ENCODE peak calls at places on chromosome 18, in eight cellular contexts. R, O, C, M, A, I, T and Y are unnamed samples.

GRCh38 chr18:54109131-54109683 is 115.3 kb downstream of the MBD2 start:
- DNase-seq in R (no peak), O (no peak), C (no peak), M (no peak), A (no peak), I (no peak), T (no peak), Y (no peak)

GRCh38 chr18:2572144-2572682 is 856 bp downstream of the NDC80 start:
- DNase-seq in R (no peak), O (no peak), C (peak; percentile 61), M (peak; percentile 5), A (no peak), I (no peak), T (no peak), Y (no peak)

GRCh38 chr18:26646897-26647296 is 98.5 kb upstream of the KCTD1 start:
- DNase-seq in R (no peak), O (no peak), C (peak; percentile 3), M (no peak), A (no peak), I (no peak), T (no peak), Y (no peak)

GRCh38 chr18:9683418-9684396 is 24.4 kb upstream of the RAB31 start:
- DNase-seq in R (no peak), O (no peak), C (peak; percentile 43), M (peak; percentile 87), A (no peak), I (no peak), T (no peak), Y (peak; percentile 24)

GRCh38 chr18:3595282-3596273 is 145.6 kb downstream of the TGIF1 start:
- DNase-seq in R (peak; percentile 39), O (no peak), C (peak; percentile 100), M (peak; percentile 76), A (no peak), I (no peak), T (no peak), Y (peak; percentile 22)

GRCh38 chr18:63924551-63924950 is 16.8 kb downstream of the SERPINB10 start:
- DNase-seq in R (no peak), O (no peak), C (no peak), M (no peak), A (no peak), I (no peak), T (no peak), Y (no peak)

GRCh38 chr18:3984163-3984757 is 470.8 kb downstream of the DLGAP1 start:
- DNase-seq in R (no peak), O (no peak), C (no peak), M (no peak), A (no peak), I (no peak), T (no peak), Y (no peak)

GRCh38 chr18:76005632-76006031 is 489.4 kb downstream of the ZNF516 start:
- DNase-seq in R (no peak), O (peak; percentile 35), C (no peak), M (no peak), A (no peak), I (peak; percentile 35), T (peak; percentile 19), Y (peak; percentile 63)

GRCh38 chr18:78501251-78501650 is 478.4 kb upstream of the SALL3 start:
- DNase-seq in R (no peak), O (no peak), C (no peak), M (no peak), A (no peak), I (no peak), T (no peak), Y (no peak)

GRCh38 chr18:59268127-59268721 is 5.0 kb downstream of the RAX start:
- DNase-seq in R (no peak), O (no peak), C (no peak), M (no peak), A (no peak), I (no peak), T (no peak), Y (no peak)

GRCh38 chr18:64119916-64120315 is 29.0 kb downstream of the LINC00305 start:
- DNase-seq in R (peak; percentile 4), O (peak; percentile 9), C (peak; percentile 41), M (no peak), A (no peak), I (no peak), T (no peak), Y (peak; percentile 8)

GRCh38 chr18:41767960-41768359 is 187.1 kb upstream of the PIK3C3 start:
- DNase-seq in R (no peak), O (peak; percentile 23), C (peak; percentile 9), M (peak; percentile 63), A (no peak), I (peak; percentile 34), T (no peak), Y (no peak)

GRCh38 chr18:57755473-57756067 is 47.5 kb downstream of the ATP8B1 start:
- DNase-seq in R (no peak), O (no peak), C (no peak), M (no peak), A (no peak), I (no peak), T (no peak), Y (peak; percentile 13)

GRCh38 chr18:27017901-27018500 is 152.5 kb upstream of the AQP4 start:
- DNase-seq in R (peak; percentile 24), O (no peak), C (peak; percentile 48), M (peak; percentile 25), A (no peak), I (no peak), T (no peak), Y (peak; percentile 35)

GRCh38 chr18:46452820-46453219 is 204.2 kb downstream of the LOXHD1 start:
- DNase-seq in R (no peak), O (peak; percentile 19), C (peak; percentile 82), M (no peak), A (no peak), I (no peak), T (no peak), Y (no peak)

GRCh38 chr18:26556573-26556972 is 8.2 kb upstream of the KCTD1 start:
- DNase-seq in R (no peak), O (no peak), C (no peak), M (no peak), A (no peak), I (no peak), T (no peak), Y (no peak)

GRCh38 chr18:61785588-61785987 is 107.2 kb downstream of the RNF152 start:
- DNase-seq in R (no peak), O (no peak), C (no peak), M (no peak), A (no peak), I (no peak), T (no peak), Y (no peak)

GRCh38 chr18:43982582-43982981 is 698.1 kb upstream of the SETBP1 start:
- DNase-seq in R (no peak), O (no peak), C (no peak), M (no peak), A (no peak), I (no peak), T (no peak), Y (no peak)

GRCh38 chr18:48161911-48162698 is 231.6 kb upstream of the SMAD2 start:
- DNase-seq in R (no peak), O (peak; percentile 94), C (no peak), M (peak; percentile 66), A (no peak), I (peak; percentile 24), T (peak; percentile 81), Y (peak; percentile 74)

GRCh38 chr18:42108071-42108470 is 153.0 kb downstream of the PIK3C3 start:
- DNase-seq in R (no peak), O (no peak), C (no peak), M (no peak), A (no peak), I (no peak), T (no peak), Y (no peak)

GRCh38 chr18:55038162-55038561 is 78.9 kb upstream of the CCDC68 start:
- DNase-seq in R (no peak), O (no peak), C (peak; percentile 30), M (no peak), A (no peak), I (no peak), T (no peak), Y (no peak)

GRCh38 chr18:5237083-5237722 is 40.1 kb upstream of the AKAIN1 start:
- DNase-seq in R (no peak), O (no peak), C (peak; percentile 63), M (no peak), A (no peak), I (no peak), T (peak; percentile 56), Y (peak; percentile 22)

GRCh38 chr18:58541137-58541788 is 87.6 kb downstream of the ALPK2 start:
- DNase-seq in R (no peak), O (no peak), C (no peak), M (peak; percentile 89), A (no peak), I (no peak), T (no peak), Y (no peak)

GRCh38 chr18:26741041-26741440 is 124.5 kb downstream of the AQP4 start:
- DNase-seq in R (no peak), O (no peak), C (no peak), M (no peak), A (no peak), I (no peak), T (no peak), Y (no peak)

GRCh38 chr18:384897-385296 is 115.6 kb downstream of the COLEC12 start:
- DNase-seq in R (no peak), O (no peak), C (no peak), M (no peak), A (no peak), I (no peak), T (no peak), Y (no peak)

GRCh38 chr18:61731693-61732376 is 161.0 kb downstream of the RNF152 start:
- DNase-seq in R (peak; percentile 22), O (no peak), C (no peak), M (no peak), A (no peak), I (no peak), T (no peak), Y (no peak)

GRCh38 chr18:77129150-77129551 is 3.4 kb downstream of the MBP start:
- DNase-seq in R (no peak), O (no peak), C (no peak), M (no peak), A (no peak), I (no peak), T (no peak), Y (no peak)

GRCh38 chr18:28905509-28905908 is 728.6 kb upstream of the CDH2 start:
- DNase-seq in R (no peak), O (no peak), C (peak; percentile 2), M (peak; percentile 60), A (no peak), I (no peak), T (no peak), Y (no peak)

GRCh38 chr18:5710235-5710634 is 166.4 kb upstream of the EPB41L3 start:
- DNase-seq in R (no peak), O (no peak), C (no peak), M (peak; percentile 30), A (no peak), I (no peak), T (no peak), Y (no peak)

GRCh38 chr18:56576826-56577573 is 61.4 kb downstream of the TXNL1 start:
- DNase-seq in R (no peak), O (no peak), C (no peak), M (peak; percentile 14), A (no peak), I (no peak), T (no peak), Y (no peak)

GRCh38 chr18:68935686-68936085 is 137.8 kb downstream of the CCDC102B start:
- DNase-seq in R (no peak), O (no peak), C (no peak), M (no peak), A (no peak), I (no peak), T (no peak), Y (no peak)

GRCh38 chr18:76456018-76456750 is 38.9 kb downstream of the ZNF516 start:
- DNase-seq in R (no peak), O (no peak), C (no peak), M (no peak), A (no peak), I (no peak), T (no peak), Y (no peak)

GRCh38 chr18:48153641-48154481 is 223.4 kb upstream of the SMAD2 start:
- DNase-seq in R (no peak), O (no peak), C (peak; percentile 20), M (no peak), A (no peak), I (no peak), T (no peak), Y (no peak)